ENCODE peak calls at places on chromosomes 6 and 20, in nine cellular contexts. One of them, this sample, is unnamed.

GRCh38 chr20:59668926-59669325 is 64.6 kb downstream of the PHACTR3 start:
- DNase-seq in ascending aorta: no peak
- DNase-seq in neural progenitor cell: no peak
- DNase-seq in IMR-90: no peak
- DNase-seq in esophagus squamous epithelium: no peak
- DNase-seq in heart left ventricle: no peak
- DNase-seq in left lung: no peak
- DNase-seq in ovary: no peak
- DNase-seq in cardiac muscle cell: no peak
- DNase-seq in this sample: no peak

GRCh38 chr20:43977252-43977651 is 62.6 kb downstream of the TOX2 start:
- DNase-seq in ascending aorta: no peak
- DNase-seq in neural progenitor cell: no peak
- DNase-seq in IMR-90: peak; percentile 20
- DNase-seq in esophagus squamous epithelium: no peak
- DNase-seq in heart left ventricle: no peak
- DNase-seq in left lung: no peak
- DNase-seq in ovary: no peak
- DNase-seq in cardiac muscle cell: no peak
- DNase-seq in this sample: no peak

GRCh38 chr20:41769650-41770049 is 151.5 kb upstream of the CHD6 start:
- DNase-seq in ascending aorta: no peak
- DNase-seq in neural progenitor cell: peak; percentile 44
- DNase-seq in IMR-90: no peak
- DNase-seq in esophagus squamous epithelium: no peak
- DNase-seq in heart left ventricle: no peak
- DNase-seq in left lung: no peak
- DNase-seq in ovary: no peak
- DNase-seq in cardiac muscle cell: no peak
- DNase-seq in this sample: no peak

GRCh38 chr6:14638932-14639875 is 521.6 kb downstream of the CD83 start:
- DNase-seq in ascending aorta: no peak
- DNase-seq in neural progenitor cell: peak; percentile 87
- DNase-seq in IMR-90: peak; percentile 60
- DNase-seq in esophagus squamous epithelium: no peak
- DNase-seq in heart left ventricle: peak; percentile 81
- DNase-seq in left lung: no peak
- DNase-seq in ovary: no peak
- DNase-seq in cardiac muscle cell: peak; percentile 53
- DNase-seq in this sample: peak; percentile 22

GRCh38 chr6:139308936-139309603 is 17.3 kb upstream of the TXLNB start:
- DNase-seq in ascending aorta: no peak
- DNase-seq in neural progenitor cell: no peak
- DNase-seq in IMR-90: peak; percentile 85
- DNase-seq in esophagus squamous epithelium: no peak
- DNase-seq in heart left ventricle: peak; percentile 30
- DNase-seq in left lung: no peak
- DNase-seq in ovary: no peak
- DNase-seq in cardiac muscle cell: peak; percentile 79
- DNase-seq in this sample: peak; percentile 71

GRCh38 chr6:66376021-66376420 is 669.0 kb upstream of the EYS start:
- DNase-seq in ascending aorta: no peak
- DNase-seq in neural progenitor cell: no peak
- DNase-seq in IMR-90: no peak
- DNase-seq in esophagus squamous epithelium: no peak
- DNase-seq in heart left ventricle: no peak
- DNase-seq in left lung: no peak
- DNase-seq in ovary: no peak
- DNase-seq in cardiac muscle cell: no peak
- DNase-seq in this sample: no peak

GRCh38 chr20:18669241-18670019 is 81.6 kb downstream of the DTD1 start:
- DNase-seq in ascending aorta: no peak
- DNase-seq in neural progenitor cell: no peak
- DNase-seq in IMR-90: no peak
- DNase-seq in esophagus squamous epithelium: no peak
- DNase-seq in heart left ventricle: no peak
- DNase-seq in left lung: no peak
- DNase-seq in ovary: no peak
- DNase-seq in cardiac muscle cell: peak; percentile 37
- DNase-seq in this sample: peak; percentile 15

GRCh38 chr20:60512436-60512835 is 554.2 kb downstream of the CDH26 start:
- DNase-seq in ascending aorta: no peak
- DNase-seq in neural progenitor cell: no peak
- DNase-seq in IMR-90: peak; percentile 63
- DNase-seq in esophagus squamous epithelium: no peak
- DNase-seq in heart left ventricle: no peak
- DNase-seq in left lung: no peak
- DNase-seq in ovary: no peak
- DNase-seq in cardiac muscle cell: peak; percentile 10
- DNase-seq in this sample: peak; percentile 13

GRCh38 chr6:37323568-37323967 is 30.2 kb upstream of the RNF8 start:
- DNase-seq in ascending aorta: no peak
- DNase-seq in neural progenitor cell: no peak
- DNase-seq in IMR-90: peak; percentile 48
- DNase-seq in esophagus squamous epithelium: no peak
- DNase-seq in heart left ventricle: no peak
- DNase-seq in left lung: no peak
- DNase-seq in ovary: no peak
- DNase-seq in cardiac muscle cell: peak; percentile 37
- DNase-seq in this sample: no peak

GRCh38 chr20:20780127-20780822 is 67.8 kb upstream of the RALGAPA2 start:
- DNase-seq in ascending aorta: peak; percentile 27
- DNase-seq in neural progenitor cell: no peak
- DNase-seq in IMR-90: no peak
- DNase-seq in esophagus squamous epithelium: no peak
- DNase-seq in heart left ventricle: peak; percentile 78
- DNase-seq in left lung: peak; percentile 93
- DNase-seq in ovary: peak; percentile 62
- DNase-seq in cardiac muscle cell: peak; percentile 17
- DNase-seq in this sample: no peak

GRCh38 chr20:51439160-51439689 is 103.3 kb downstream of the NFATC2 start:
- DNase-seq in ascending aorta: no peak
- DNase-seq in neural progenitor cell: no peak
- DNase-seq in IMR-90: no peak
- DNase-seq in esophagus squamous epithelium: no peak
- DNase-seq in heart left ventricle: no peak
- DNase-seq in left lung: no peak
- DNase-seq in ovary: no peak
- DNase-seq in cardiac muscle cell: no peak
- DNase-seq in this sample: no peak

GRCh38 chr6:163717106-163717764 is 302.7 kb downstream of the QKI start:
- DNase-seq in ascending aorta: no peak
- DNase-seq in neural progenitor cell: no peak
- DNase-seq in IMR-90: no peak
- DNase-seq in esophagus squamous epithelium: no peak
- DNase-seq in heart left ventricle: no peak
- DNase-seq in left lung: no peak
- DNase-seq in ovary: no peak
- DNase-seq in cardiac muscle cell: no peak
- DNase-seq in this sample: no peak

GRCh38 chr6:163716690-163717089 is 302.2 kb downstream of the QKI start:
- DNase-seq in ascending aorta: no peak
- DNase-seq in neural progenitor cell: no peak
- DNase-seq in IMR-90: no peak
- DNase-seq in esophagus squamous epithelium: no peak
- DNase-seq in heart left ventricle: no peak
- DNase-seq in left lung: no peak
- DNase-seq in ovary: no peak
- DNase-seq in cardiac muscle cell: no peak
- DNase-seq in this sample: no peak

GRCh38 chr6:163714179-163714578 is 299.7 kb downstream of the QKI start:
- DNase-seq in ascending aorta: no peak
- DNase-seq in neural progenitor cell: no peak
- DNase-seq in IMR-90: no peak
- DNase-seq in esophagus squamous epithelium: no peak
- DNase-seq in heart left ventricle: no peak
- DNase-seq in left lung: no peak
- DNase-seq in ovary: no peak
- DNase-seq in cardiac muscle cell: no peak
- DNase-seq in this sample: no peak

GRCh38 chr6:163718537-163718936 is 304.0 kb downstream of the QKI start:
- DNase-seq in ascending aorta: no peak
- DNase-seq in neural progenitor cell: no peak
- DNase-seq in IMR-90: no peak
- DNase-seq in esophagus squamous epithelium: no peak
- DNase-seq in heart left ventricle: no peak
- DNase-seq in left lung: no peak
- DNase-seq in ovary: no peak
- DNase-seq in cardiac muscle cell: no peak
- DNase-seq in this sample: no peak

GRCh38 chr6:163715846-163716245 is 301.3 kb downstream of the QKI start:
- DNase-seq in ascending aorta: no peak
- DNase-seq in neural progenitor cell: no peak
- DNase-seq in IMR-90: no peak
- DNase-seq in esophagus squamous epithelium: no peak
- DNase-seq in heart left ventricle: no peak
- DNase-seq in left lung: no peak
- DNase-seq in ovary: no peak
- DNase-seq in cardiac muscle cell: no peak
- DNase-seq in this sample: no peak
- H3K27me3 ChIP-seq in ascending aorta: no peaks in the 10 kb centered on the region
- H3K27me3 ChIP-seq in neural progenitor cell: no peaks in the 10 kb centered on the region
- H3K27me3 ChIP-seq in IMR-90: peaks cover 6% of the 10 kb centered on the region
- H3K27me3 ChIP-seq in esophagus squamous epithelium: peaks cover 7% of the 10 kb centered on the region
- H3K27me3 ChIP-seq in heart left ventricle: no peaks in the 10 kb centered on the region
- H3K27me3 ChIP-seq in left lung: no peaks in the 10 kb centered on the region
- H3K27me3 ChIP-seq in ovary: no peaks in the 10 kb centered on the region
- H3K27me3 ChIP-seq in cardiac muscle cell: no peaks in the 10 kb centered on the region
- H3K27me3 ChIP-seq in this sample: no peaks in the 10 kb centered on the region

DNA sequence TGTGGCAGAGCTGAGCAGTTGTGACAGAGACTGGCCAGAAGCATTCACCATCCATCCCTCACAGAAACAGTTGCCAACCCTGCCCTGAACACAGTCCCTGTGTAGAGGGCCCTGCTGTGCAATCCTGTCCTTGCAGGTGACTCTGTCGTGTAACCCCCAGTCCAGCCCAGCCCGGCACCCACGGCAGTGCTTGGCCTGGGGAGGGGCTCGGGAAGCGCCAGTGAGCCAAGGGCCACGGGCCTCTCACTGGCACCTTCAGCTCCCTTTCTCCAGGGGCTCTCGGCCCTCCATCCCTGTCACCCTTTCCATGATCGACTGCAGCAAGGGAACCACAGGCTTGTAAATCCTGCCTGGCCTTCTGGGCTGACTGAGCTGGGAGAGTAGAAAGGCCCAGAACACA is 53.0 kb downstream of the RRBP1 start:
- DNase-seq in ascending aorta: no peak
- DNase-seq in neural progenitor cell: no peak
- DNase-seq in IMR-90: no peak
- DNase-seq in esophagus squamous epithelium: no peak
- DNase-seq in heart left ventricle: peak; percentile 19
- DNase-seq in left lung: peak; percentile 50
- DNase-seq in ovary: no peak
- DNase-seq in cardiac muscle cell: no peak
- DNase-seq in this sample: no peak
- H3K36me3 ChIP-seq in ascending aorta: peaks cover 91% of the 10 kb centered on the region
- H3K36me3 ChIP-seq in neural progenitor cell: no peaks in the 10 kb centered on the region
- H3K36me3 ChIP-seq in IMR-90: peaks cover 98% of the 10 kb centered on the region
- H3K36me3 ChIP-seq in esophagus squamous epithelium: peaks cover 55% of the 10 kb centered on the region
- H3K36me3 ChIP-seq in heart left ventricle: peaks cover 24% of the 10 kb centered on the region
- H3K36me3 ChIP-seq in left lung: peaks cover 100% of the 10 kb centered on the region
- H3K36me3 ChIP-seq in ovary: no peaks in the 10 kb centered on the region
- H3K36me3 ChIP-seq in cardiac muscle cell: peaks cover 20% of the 10 kb centered on the region
- H3K36me3 ChIP-seq in this sample: peaks cover 98% of the 10 kb centered on the region

GRCh38 chr20:57498425-57499400 is 26.2 kb downstream of the CTCFL start:
- DNase-seq in ascending aorta: no peak
- DNase-seq in neural progenitor cell: peak; percentile 63
- DNase-seq in IMR-90: peak; percentile 7
- DNase-seq in esophagus squamous epithelium: no peak
- DNase-seq in heart left ventricle: peak; percentile 49
- DNase-seq in left lung: no peak
- DNase-seq in ovary: no peak
- DNase-seq in cardiac muscle cell: peak; percentile 44
- DNase-seq in this sample: peak; percentile 29
- H3K27me3 ChIP-seq in ascending aorta: no peaks in the 10 kb centered on the region
- H3K27me3 ChIP-seq in neural progenitor cell: peaks cover 11% of the 10 kb centered on the region
- H3K27me3 ChIP-seq in IMR-90: peaks cover 3% of the 10 kb centered on the region
- H3K27me3 ChIP-seq in esophagus squamous epithelium: peaks cover 27% of the 10 kb centered on the region
- H3K27me3 ChIP-seq in heart left ventricle: no peaks in the 10 kb centered on the region
- H3K27me3 ChIP-seq in left lung: peaks cover 72% of the 10 kb centered on the region
- H3K27me3 ChIP-seq in ovary: no peaks in the 10 kb centered on the region
- H3K27me3 ChIP-seq in cardiac muscle cell: no peaks in the 10 kb centered on the region
- H3K27me3 ChIP-seq in this sample: peaks cover 2% of the 10 kb centered on the region

GRCh38 chr20:45937765-45938164 is 3.3 kb downstream of the PCIF1 start:
- DNase-seq in ascending aorta: no peak
- DNase-seq in neural progenitor cell: no peak
- DNase-seq in IMR-90: peak; percentile 48
- DNase-seq in esophagus squamous epithelium: no peak
- DNase-seq in heart left ventricle: no peak
- DNase-seq in left lung: no peak
- DNase-seq in ovary: no peak
- DNase-seq in cardiac muscle cell: no peak
- DNase-seq in this sample: peak; percentile 38

GRCh38 chr20:45943613-45944012 is 9.1 kb downstream of the PCIF1 start:
- DNase-seq in ascending aorta: no peak
- DNase-seq in neural progenitor cell: no peak
- DNase-seq in IMR-90: no peak
- DNase-seq in esophagus squamous epithelium: no peak
- DNase-seq in heart left ventricle: no peak
- DNase-seq in left lung: no peak
- DNase-seq in ovary: no peak
- DNase-seq in cardiac muscle cell: no peak
- DNase-seq in this sample: no peak

GRCh38 chr20:45938727-45939438 is 4.4 kb downstream of the PCIF1 start:
- DNase-seq in ascending aorta: no peak
- DNase-seq in neural progenitor cell: peak; percentile 15
- DNase-seq in IMR-90: no peak
- DNase-seq in esophagus squamous epithelium: no peak
- DNase-seq in heart left ventricle: no peak
- DNase-seq in left lung: peak; percentile 50
- DNase-seq in ovary: no peak
- DNase-seq in cardiac muscle cell: no peak
- DNase-seq in this sample: no peak

GRCh38 chr20:45940469-45940868 is 6.0 kb downstream of the PCIF1 start:
- DNase-seq in ascending aorta: no peak
- DNase-seq in neural progenitor cell: no peak
- DNase-seq in IMR-90: no peak
- DNase-seq in esophagus squamous epithelium: no peak
- DNase-seq in heart left ventricle: no peak
- DNase-seq in left lung: peak; percentile 34
- DNase-seq in ovary: no peak
- DNase-seq in cardiac muscle cell: no peak
- DNase-seq in this sample: no peak

GRCh38 chr20:45940053-45940452 is 5.6 kb downstream of the PCIF1 start:
- DNase-seq in ascending aorta: no peak
- DNase-seq in neural progenitor cell: no peak
- DNase-seq in IMR-90: no peak
- DNase-seq in esophagus squamous epithelium: no peak
- DNase-seq in heart left ventricle: no peak
- DNase-seq in left lung: no peak
- DNase-seq in ovary: no peak
- DNase-seq in cardiac muscle cell: no peak
- DNase-seq in this sample: no peak
- H3K36me3 ChIP-seq in ascending aorta: peaks cover 77% of the 10 kb centered on the region
- H3K36me3 ChIP-seq in neural progenitor cell: no peaks in the 10 kb centered on the region
- H3K36me3 ChIP-seq in IMR-90: peaks cover 57% of the 10 kb centered on the region
- H3K36me3 ChIP-seq in esophagus squamous epithelium: peaks cover 45% of the 10 kb centered on the region
- H3K36me3 ChIP-seq in heart left ventricle: peaks cover 66% of the 10 kb centered on the region
- H3K36me3 ChIP-seq in left lung: peaks cover 83% of the 10 kb centered on the region
- H3K36me3 ChIP-seq in ovary: no peaks in the 10 kb centered on the region
- H3K36me3 ChIP-seq in cardiac muscle cell: peaks cover 50% of the 10 kb centered on the region
- H3K36me3 ChIP-seq in this sample: peaks cover 44% of the 10 kb centered on the region

GRCh38 chr20:8402798-8403197 is 270.7 kb downstream of the PLCB1 start:
- DNase-seq in ascending aorta: no peak
- DNase-seq in neural progenitor cell: no peak
- DNase-seq in IMR-90: no peak
- DNase-seq in esophagus squamous epithelium: no peak
- DNase-seq in heart left ventricle: no peak
- DNase-seq in left lung: no peak
- DNase-seq in ovary: no peak
- DNase-seq in cardiac muscle cell: no peak
- DNase-seq in this sample: no peak
- H3K27me3 ChIP-seq in ascending aorta: no peaks in the 10 kb centered on the region
- H3K27me3 ChIP-seq in neural progenitor cell: no peaks in the 10 kb centered on the region
- H3K27me3 ChIP-seq in IMR-90: no peaks in the 10 kb centered on the region
- H3K27me3 ChIP-seq in esophagus squamous epithelium: no peaks in the 10 kb centered on the region
- H3K27me3 ChIP-seq in heart left ventricle: no peaks in the 10 kb centered on the region
- H3K27me3 ChIP-seq in left lung: no peaks in the 10 kb centered on the region
- H3K27me3 ChIP-seq in ovary: no peaks in the 10 kb centered on the region
- H3K27me3 ChIP-seq in cardiac muscle cell: no peaks in the 10 kb centered on the region
- H3K27me3 ChIP-seq in this sample: no peaks in the 10 kb centered on the region

This sample was measured in brain microvascular endothelial cell.